ENCODE peak calls at places on chromosome 19, in five cellular contexts. B, M, I, E and H are unnamed samples.

GRCh38 chr19:13023666-13024065 is 28.4 kb downstream of the NFIX start:
- DNase-seq in I (no peak), B (peak), M (no peak), E (no peak), H (no peak)

GRCh38 chr19:43675269-43675879 is 5.4 kb upstream of the PLAUR start:
- DNase-seq in M (peak), B (no peak), I (no peak), E (no peak), H (peak)

GRCh38 chr19:36198116-36198515 is 16.3 kb downstream of the ZNF565 start:
- DNase-seq in M (no peak), E (no peak), B (no peak), I (no peak), H (no peak)

GRCh38 chr19:43507880-43508279 is 3.3 kb upstream of the PHLDB3 start:
- DNase-seq in I (no peak), M (no peak), B (no peak), E (no peak), H (no peak)

GRCh38 chr19:3975637-3976087 is 4.8 kb upstream of the DAPK3 start:
- DNase-seq in E (no peak), I (no peak), M (no peak), B (no peak), H (no peak)

GRCh38 chr19:8361921-8362793 is 1.8 kb upstream of the ANGPTL4 start:
- DNase-seq in B (no peak), M (no peak), E (peak), I (no peak), H (peak)

GRCh38 chr19:4042731-4043082 is 24.0 kb downstream of the ZBTB7A start:
- DNase-seq in I (no peak), M (no peak), E (no peak), B (no peak), H (no peak)

GRCh38 chr19:38005224-38005614 is 98.2 kb downstream of the SIPA1L3 start:
- DNase-seq in M (no peak), I (no peak), E (no peak), B (no peak), H (no peak)

GRCh38 chr19:5339950-5340636 is 519 bp downstream of the PTPRS start:
- DNase-seq in B (peak), E (no peak), M (no peak), I (peak), H (peak)

GRCh38 chr19:51123381-51124186 is 1.1 kb upstream of the SIGLEC9 start:
- DNase-seq in M (no peak), B (no peak), E (no peak), I (no peak), H (no peak)

GRCh38 chr19:16522559-16523377 is 19.5 kb downstream of the CHERP start:
- DNase-seq in M (no peak), B (no peak), I (no peak), E (no peak), H (no peak)

GRCh38 chr19:55585658-55586339 is 5.2 kb upstream of the ZNF579 start:
- DNase-seq in M (no peak), E (peak), B (no peak), I (peak), H (no peak)

GRCh38 chr19:2270157-2270571 is 11.8 kb downstream of the PEAK3 start:
- DNase-seq in B (peak), E (no peak), M (no peak), I (no peak), H (no peak)

GRCh38 chr19:35719402-35720162 is 1.8 kb downstream of the KMT2B start:
- DNase-seq in E (peak), M (no peak), B (no peak), I (no peak), H (no peak)

GRCh38 chr19:51016798-51017683 is 2.5 kb downstream of the KLK10 start:
- DNase-seq in B (peak), M (no peak), I (peak), E (peak), H (peak)

GRCh38 chr19:7988307-7988706 is 17.1 kb downstream of the ELAVL1 start:
- DNase-seq in M (no peak), E (no peak), I (no peak), B (no peak), H (no peak)

GRCh38 chr19:55027472-55028337 is 10.4 kb downstream of the GP6 start:
- DNase-seq in E (peak), B (peak), I (no peak), M (no peak), H (no peak)

GRCh38 chr19:53463263-53463662 is 4.3 kb upstream of the ZNF813 start:
- DNase-seq in M (no peak), I (peak), E (no peak), B (peak), H (no peak)

GRCh38 chr19:14349426-14349825 is 31.8 kb upstream of the ADGRE5 start:
- DNase-seq in E (no peak), B (peak), M (no peak), I (no peak), H (no peak)
- TF ChIP-seq ESRRA in E (no peak), B (no peak), M (no peak), I (no peak), H (no peak)

GRCh38 chr19:46842791-46843190 is 7.9 kb downstream of the AP2S1 start:
- DNase-seq in E (no peak), B (no peak), M (no peak), I (no peak), H (no peak)

GRCh38 chr19:46844067-46844489 is 6.6 kb downstream of the AP2S1 start:
- DNase-seq in E (no peak), M (no peak), B (peak), I (no peak), H (no peak)

GRCh38 chr19:46839752-46840151 is 10.9 kb downstream of the AP2S1 start:
- DNase-seq in I (no peak), B (no peak), E (no peak), M (no peak), H (no peak)

GRCh38 chr19:46840157-46840942 is 10.3 kb downstream of the AP2S1 start:
- DNase-seq in E (peak), B (peak), M (no peak), I (peak), H (no peak)

GRCh38 chr19:46841458-46842083 is 9.1 kb downstream of the AP2S1 start:
- DNase-seq in E (no peak), M (no peak), I (no peak), B (peak), H (peak)
- TF ChIP-seq USF2 in E (no peak), M (no peak), I (no peak), B (no peak), H (no peak)

GRCh38 chr19:30077851-30078355 is 135.9 kb downstream of the URI1 start:
- DNase-seq in I (no peak), M (no peak), B (no peak), E (no peak), H (no peak)

GRCh38 chr19:30074741-30075460 is 132.9 kb downstream of the URI1 start:
- DNase-seq in B (no peak), E (no peak), M (no peak), I (no peak), H (no peak)

GRCh38 chr19:30074096-30074495 is 132.1 kb downstream of the URI1 start:
- DNase-seq in M (no peak), B (no peak), E (no peak), I (no peak), H (no peak)

GRCh38 chr19:30076751-30077670 is 135.0 kb downstream of the URI1 start:
- DNase-seq in M (no peak), B (no peak), I (no peak), E (no peak), H (no peak)

DNA sequence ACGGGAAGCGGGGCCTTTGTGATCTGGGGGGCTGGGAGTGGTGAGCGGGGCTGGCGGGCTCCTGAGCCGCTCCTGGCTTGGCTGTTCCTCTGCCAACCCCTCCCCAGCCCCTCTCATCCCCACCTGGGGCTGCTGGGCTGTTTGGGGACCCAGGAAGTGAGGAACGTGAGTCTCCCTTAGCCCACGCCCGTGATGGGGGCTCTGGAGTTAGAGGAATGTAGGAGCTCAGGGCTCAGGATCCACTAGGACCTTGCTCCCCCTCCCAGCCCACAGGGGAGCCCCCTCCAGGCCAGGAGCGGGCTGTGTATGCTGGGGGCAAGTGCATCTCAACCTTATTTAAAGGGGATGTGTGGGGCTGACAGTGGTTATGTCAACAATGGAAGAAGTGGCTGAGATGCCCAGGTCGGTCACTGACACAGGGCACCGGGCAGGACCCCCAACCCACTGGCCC is 134.1 kb downstream of the URI1 start:
- DNase-seq in B (no peak), I (no peak), M (no peak), E (no peak), H (no peak)
- TF ChIP-seq ESRRA in B (no peak), I (no peak), M (no peak), E (no peak), H (no peak)

DNA sequence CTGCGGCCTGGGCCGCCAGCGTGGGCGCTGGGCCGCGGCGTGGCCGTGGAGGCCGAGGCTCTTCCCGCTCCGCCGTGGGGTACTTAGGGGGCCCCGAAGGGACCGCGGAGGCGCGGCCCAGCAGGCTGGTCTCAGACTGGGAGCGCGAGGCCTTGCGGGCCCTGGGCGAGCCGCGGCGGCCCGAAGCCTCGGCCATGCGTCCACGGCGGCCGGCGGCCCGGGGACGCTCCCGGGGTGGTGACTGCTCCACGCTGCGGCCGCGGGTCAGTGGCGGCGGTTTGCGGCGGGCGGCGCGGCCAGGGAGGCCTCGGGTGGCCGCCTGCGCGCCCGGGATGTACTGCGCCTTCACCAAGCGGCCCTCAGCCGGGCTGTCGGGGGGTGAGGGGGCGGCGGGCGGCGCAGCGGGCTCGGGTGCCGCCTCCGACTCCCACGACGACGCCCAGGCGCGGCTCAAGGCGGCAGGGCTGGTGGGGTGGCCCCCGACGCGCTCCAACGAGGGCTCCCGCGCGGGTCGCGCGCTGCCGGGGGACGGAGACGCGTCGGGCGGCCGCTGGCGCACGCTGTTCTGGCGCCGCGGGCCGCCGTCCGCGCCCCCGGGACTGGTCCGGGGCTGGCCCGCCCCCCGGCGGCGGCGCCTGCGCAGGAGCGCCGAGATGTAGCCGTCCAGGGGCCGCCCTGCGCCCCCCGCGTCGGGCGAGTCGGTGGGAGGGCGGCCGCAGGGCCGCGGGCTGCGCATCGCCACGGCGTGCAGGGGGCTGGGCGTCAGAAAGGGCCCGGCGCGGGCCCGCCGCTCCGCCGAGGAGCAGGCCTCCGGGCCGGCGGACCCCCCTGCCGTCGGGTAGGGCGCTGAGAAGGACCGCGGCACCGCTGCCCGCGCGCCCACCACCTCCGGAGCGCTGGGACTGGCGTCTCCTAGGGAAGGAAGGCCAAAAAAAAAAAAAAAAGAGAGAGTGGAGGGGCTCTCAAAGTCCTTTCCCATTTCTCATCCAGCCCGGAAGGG is 11.7 kb downstream of the DACT3 start:
- DNase-seq in E (no peak), M (no peak), B (no peak), I (no peak), H (no peak)
- TF ChIP-seq USF2 in E (no peak), M (no peak), B (no peak), I (no peak), H (no peak)

DNA sequence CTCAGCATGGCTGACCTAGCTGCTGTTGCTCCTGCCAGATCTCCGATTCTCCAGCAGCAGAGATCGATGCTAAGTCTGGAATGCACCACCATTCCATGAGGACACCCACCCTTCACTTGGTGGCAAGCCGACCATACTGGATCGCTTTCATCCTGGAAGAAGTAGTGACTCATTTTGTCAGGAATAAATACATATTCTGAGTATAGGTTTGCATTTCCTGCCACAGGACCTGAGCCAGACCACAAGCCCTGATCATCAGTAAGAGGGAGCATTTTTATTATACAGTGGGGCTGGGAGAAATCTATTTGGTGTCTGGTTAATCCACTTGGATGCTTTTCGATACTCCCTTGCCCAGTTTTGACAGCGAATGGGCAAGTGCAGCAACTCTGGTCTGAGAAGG is 10.9 kb upstream of the KCTD15 start:
- DNase-seq in I (no peak), E (no peak), B (no peak), M (no peak), H (no peak)
- TF ChIP-seq ESRRA in I (no peak), E (no peak), B (no peak), M (no peak), H (no peak)